ENCODE peak calls at places on chromosomes 1 and 21, in five cellular contexts. I is mammary epithelial cell, F is NCI-H460, X is RPMI8226, L is midbrain. Q is an unnamed sample.

GRCh38 chr1:214551052-214551435 is 358 bp downstream of the PTPN14 start:
- DNase-seq in I (no peak), F (peak), X (no peak), L (no peak), Q (no peak)

GRCh38 chr1:198157847-198158765 is 1.3 kb downstream of the NEK7 start:
- DNase-seq in I (peak), F (no peak), X (peak), L (peak), Q (no peak)

GRCh38 chr21:40516336-40516735 is 330.6 kb downstream of the DSCAM start:
- DNase-seq in I (no peak), F (no peak), X (peak), L (no peak), Q (no peak)

GRCh38 chr1:187641907-187642306 is 813.2 kb downstream of the PLA2G4A start:
- DNase-seq in I (no peak), F (no peak), X (no peak), L (no peak), Q (no peak)

GRCh38 chr1:83086346-83086745 is 912.6 kb downstream of the TTLL7 start:
- DNase-seq in I (peak), F (no peak), X (no peak), L (no peak), Q (no peak)

GRCh38 chr1:187696092-187696491 is 867.3 kb downstream of the PLA2G4A start:
- DNase-seq in I (no peak), F (no peak), X (no peak), L (no peak), Q (no peak)

GRCh38 chr1:19762175-19762779 is 37.4 kb downstream of the TMCO4 start:
- DNase-seq in I (no peak), F (peak), X (peak), L (peak), Q (peak)

GRCh38 chr1:226474041-226474440 is 66.1 kb upstream of the PARP1 start:
- DNase-seq in I (no peak), F (no peak), X (no peak), L (no peak), Q (no peak)

GRCh38 chr1:159000070-159000409 is 9.7 kb upstream of the IFI16 start:
- DNase-seq in I (no peak), F (no peak), X (no peak), L (no peak), Q (no peak)

GRCh38 chr1:22287946-22288520 is 145.1 kb upstream of the WNT4 start:
- DNase-seq in I (no peak), F (no peak), X (no peak), L (no peak), Q (no peak)

GRCh38 chr1:221101792-221102191 is 222.5 kb downstream of the HLX start:
- DNase-seq in I (no peak), F (no peak), X (no peak), L (no peak), Q (no peak)

GRCh38 chr1:172837816-172838680 is 179.1 kb downstream of the FASLG start:
- DNase-seq in I (peak), F (no peak), X (no peak), L (no peak), Q (no peak)

GRCh38 chr1:243944429-243945160 is 94.6 kb upstream of the AKT3 start:
- DNase-seq in I (peak), F (no peak), X (no peak), L (no peak), Q (no peak)

GRCh38 chr1:222310830-222311229 is 237.1 kb downstream of the HHIPL2 start:
- DNase-seq in I (no peak), F (no peak), X (peak), L (peak), Q (peak)

GRCh38 chr21:46316708-46317324 is 6.9 kb downstream of the C21orf58 start:
- DNase-seq in I (no peak), F (no peak), X (no peak), L (no peak), Q (no peak)

GRCh38 chr1:100530901-100531487 is 6.9 kb upstream of the GPR88 start:
- DNase-seq in I (peak), F (no peak), X (peak), L (no peak), Q (no peak)

GRCh38 chr1:205240118-205240517 is 12.4 kb downstream of the TMCC2 start:
- DNase-seq in I (no peak), F (no peak), X (no peak), L (no peak), Q (no peak)

GRCh38 chr1:29782846-29783500 is 546.7 kb downstream of the PTPRU start:
- DNase-seq in I (no peak), F (no peak), X (no peak), L (no peak), Q (no peak)

GRCh38 chr1:248823517-248824001 is 2.2 kb downstream of the SH3BP5L start:
- DNase-seq in I (no peak), F (no peak), X (no peak), L (no peak), Q (no peak)

GRCh38 chr1:93980881-93981280 is 71.7 kb upstream of the GCLM start:
- DNase-seq in I (no peak), F (no peak), X (no peak), L (no peak), Q (no peak)

GRCh38 chr1:198495635-198496034 is 44.8 kb downstream of the ATP6V1G3 start:
- DNase-seq in I (no peak), F (no peak), X (no peak), L (no peak), Q (no peak)